ENCODE peak calls at places on chromosomes 5 and 9, in four cellular contexts. D, H, S and Q are unnamed samples.

GRCh38 chr9:2285411-2285810 is 270.3 kb downstream of the SMARCA2 start:
- DNase-seq in H (no peak), D (no peak), S (no peak), Q (no peak)

GRCh38 chr5:142000176-142000575 is 12.7 kb downstream of the GNPDA1 start:
- DNase-seq in S (no peak), D (no peak), H (no peak), Q (no peak)

GRCh38 chr5:59587489-59588337 is 305.8 kb downstream of the PDE4D start:
- DNase-seq in H (no peak), S (no peak), D (peak), Q (no peak)

GRCh38 chr5:94391996-94392395 is 226.4 kb downstream of the KIAA0825 start:
- DNase-seq in H (no peak), S (no peak), D (no peak), Q (no peak)

GRCh38 chr5:25107878-25108277 is 463.1 kb upstream of the CDH10 start:
- DNase-seq in S (no peak), D (no peak), H (no peak), Q (no peak)

GRCh38 chr5:29811914-29812679 is 1381.4 kb upstream of the CDH6 start:
- DNase-seq in H (no peak), S (no peak), D (no peak), Q (no peak)

GRCh38 chr9:84152204-84152603 is 171.6 kb downstream of the RMI1 start:
- DNase-seq in D (no peak), S (no peak), H (no peak), Q (no peak)

GRCh38 chr9:129838707-129839259 is 3.5 kb downstream of the USP20 start:
- DNase-seq in D (no peak), S (no peak), H (no peak), Q (peak)

GRCh38 chr5:79416499-79416898 is 97.4 kb downstream of the HOMER1 start:
- DNase-seq in H (no peak), S (no peak), D (no peak), Q (no peak)

GRCh38 chr5:151896041-151896691 is 28.5 kb downstream of the GLRA1 start:
- DNase-seq in D (no peak), S (no peak), H (no peak), Q (no peak)

GRCh38 chr9:86142973-86143372 is 43.6 kb upstream of the GOLM1 start:
- DNase-seq in D (no peak), H (no peak), S (no peak), Q (no peak)

GRCh38 chr5:66230551-66230950 is 86.5 kb downstream of the SREK1 start:
- DNase-seq in D (no peak), H (no peak), S (no peak), Q (no peak)

GRCh38 chr5:143536364-143536763 is 132.9 kb upstream of the NR3C1 start:
- DNase-seq in D (no peak), H (no peak), S (peak), Q (no peak)

DNA sequence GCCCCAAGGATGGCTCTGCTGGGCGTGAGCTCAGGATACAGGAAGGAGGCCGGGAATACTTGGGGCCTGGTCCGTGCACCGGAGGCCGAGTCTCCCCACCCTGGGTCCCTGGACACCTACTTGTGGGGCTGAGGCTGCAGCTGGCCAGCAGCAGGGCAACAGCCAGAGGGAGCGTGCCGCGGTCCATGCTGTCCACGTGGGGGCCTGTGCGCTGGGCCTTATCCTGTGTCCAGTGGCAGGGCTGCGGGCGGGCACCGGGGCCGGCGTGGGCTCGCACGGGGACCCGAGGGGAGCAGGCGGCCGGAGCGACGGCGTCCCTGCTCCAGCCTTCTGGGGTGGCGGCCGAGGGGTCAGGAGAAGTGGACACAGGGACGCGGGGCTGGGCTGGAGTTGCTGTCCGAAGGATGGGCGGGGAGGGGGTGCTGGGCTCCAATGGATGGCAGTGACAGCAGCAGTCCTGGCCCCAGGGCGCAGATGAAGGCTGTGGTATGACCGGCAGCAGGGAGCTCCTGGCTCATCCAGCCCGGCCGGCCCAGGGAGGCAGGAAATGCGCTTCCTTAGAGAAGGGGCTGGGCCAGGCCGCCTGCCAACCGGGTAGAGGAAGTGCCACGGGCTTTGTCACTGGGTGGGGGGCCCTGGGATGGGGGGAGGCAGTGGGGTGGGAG is at the start of gene ENG:
- DNase-seq in D (peak), H (no peak), S (no peak), Q (peak)
- TF ChIP-seq CTCF in D (no peak), H (no peak), S (no peak), Q (peak)

DNA sequence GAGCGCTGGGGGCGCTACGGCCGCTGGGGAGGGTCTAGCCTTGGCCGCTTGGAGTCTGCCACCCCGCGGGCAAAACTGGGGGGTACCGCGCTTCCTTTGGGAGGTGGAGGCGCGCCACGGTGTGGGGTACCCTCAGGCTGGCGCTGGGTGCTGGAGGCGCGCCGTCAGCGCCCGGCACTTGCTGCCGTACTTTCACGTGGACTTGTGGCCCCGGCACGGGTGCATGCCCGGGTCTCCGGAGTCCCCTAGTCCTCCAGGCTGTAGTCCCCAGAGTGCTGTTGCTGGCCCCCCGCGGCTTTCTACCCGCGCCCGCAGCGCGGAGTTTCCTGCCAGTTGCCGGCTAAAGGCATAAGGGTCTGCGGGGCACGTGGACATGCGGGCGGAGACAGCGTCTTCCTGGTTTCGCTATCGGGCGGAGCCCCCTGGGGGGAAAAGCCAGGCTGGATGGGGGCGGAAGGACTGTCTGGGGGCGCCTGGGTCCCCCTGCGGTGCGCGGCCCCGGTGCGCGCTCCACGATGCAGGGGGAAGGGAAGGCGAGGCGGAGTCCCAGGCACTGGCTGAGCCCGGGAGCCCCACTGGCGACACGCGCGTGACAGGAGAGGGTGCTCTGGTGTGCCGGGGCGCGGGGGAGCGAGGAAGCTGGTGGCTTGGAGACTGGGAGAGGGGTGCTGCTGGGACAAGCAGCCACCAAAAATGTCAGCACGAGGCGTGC is 666 bp downstream of the PPARGC1B start:
- DNase-seq in S (no peak), D (peak), H (peak), Q (no peak)
- TF ChIP-seq CTCF in S (no peak), D (no peak), H (no peak), Q (no peak)

DNA sequence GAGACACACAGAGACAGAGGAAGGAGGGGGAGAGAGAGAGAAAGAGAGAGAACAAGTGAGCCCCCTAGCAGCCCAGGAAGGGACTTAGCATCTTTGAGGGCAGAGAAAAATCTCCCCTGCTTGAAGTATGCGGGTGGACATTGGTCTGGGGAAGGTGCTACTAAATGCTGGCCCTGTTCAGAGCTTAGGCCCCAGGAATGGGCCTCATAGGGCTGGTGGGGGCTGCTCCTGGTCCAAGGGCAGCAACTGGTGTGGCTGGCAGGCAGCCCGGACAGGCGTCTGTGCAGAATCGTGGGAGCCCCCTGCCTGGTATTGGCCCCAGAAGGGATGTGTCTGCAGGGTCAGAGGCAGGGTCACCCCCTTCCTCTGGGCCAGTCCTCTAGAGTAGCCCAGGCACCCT is 47.8 kb upstream of the SUSD3 start:
- DNase-seq in H (no peak), D (no peak), S (no peak), Q (no peak)
- TF ChIP-seq CTCF in H (no peak), D (no peak), S (no peak), Q (no peak)

GRCh38 chr9:17587113-17587512 is 8.2 kb downstream of the SH3GL2 start:
- DNase-seq in H (no peak), D (no peak), S (no peak), Q (no peak)
- TF ChIP-seq CTCF in H (no peak), D (no peak), S (no peak), Q (no peak)

GRCh38 chr5:174755103-174755502 is 30.7 kb downstream of the MSX2 start:
- DNase-seq in S (no peak), D (no peak), H (no peak), Q (no peak)
- TF ChIP-seq CTCF in S (peak), D (peak), H (no peak), Q (no peak)

GRCh38 chr5:71932649-71933338 is 174.5 kb upstream of the MAP1B start:
- DNase-seq in S (peak), H (no peak), D (peak), Q (no peak)
- TF ChIP-seq CTCF in S (no peak), H (no peak), D (no peak), Q (no peak)

GRCh38 chr9:22238809-22239684 is 207.6 kb upstream of the DMRTA1 start:
- DNase-seq in S (peak), H (no peak), D (no peak), Q (no peak)
- TF ChIP-seq CTCF in S (peak), H (no peak), D (peak), Q (peak)

DNA sequence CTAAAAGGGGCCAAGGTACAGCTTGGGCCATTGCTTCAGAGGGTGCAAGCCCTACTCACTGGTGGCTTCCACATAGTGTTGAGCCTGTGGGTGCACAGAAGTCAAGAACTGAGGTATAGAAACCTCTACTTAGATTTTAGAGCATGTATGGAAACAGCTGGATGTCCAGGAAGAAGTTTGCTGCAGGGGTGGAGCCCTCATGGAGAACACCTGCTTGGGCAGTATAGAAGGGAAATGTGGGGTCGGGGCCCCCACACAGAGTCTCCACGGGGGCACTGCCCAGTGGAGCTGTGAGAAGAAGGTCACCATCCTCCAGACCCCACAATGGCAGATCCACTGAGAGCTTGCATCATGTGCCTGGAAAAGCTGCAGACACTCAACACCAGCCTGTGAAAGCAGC is 12.1 kb downstream of the FBXO10 start:
- DNase-seq in S (no peak), D (no peak), H (no peak), Q (no peak)
- TF ChIP-seq CTCF in S (no peak), D (no peak), H (no peak), Q (no peak)

GRCh38 chr9:16352791-16353401 is 517.6 kb downstream of the BNC2 start:
- DNase-seq in D (no peak), S (no peak), H (no peak), Q (no peak)
- TF ChIP-seq CTCF in D (no peak), S (no peak), H (no peak), Q (no peak)

GRCh38 chr5:8114597-8115266 is 245.8 kb downstream of the MTRR start:
- DNase-seq in H (no peak), D (no peak), S (no peak), Q (no peak)
- TF ChIP-seq CTCF in H (no peak), D (no peak), S (no peak), Q (no peak)